ENCODE peak calls at places on chromosomes 12 and 14, in six cellular contexts. U, C, E, Y, I and N are unnamed samples.

GRCh38 chr12:85971800-85972199 is 97.7 kb downstream of the NTS start:
- DNase-seq in Y (no peak), I (peak; percentile 8), U (no peak), E (no peak), C (no peak), N (no peak)

GRCh38 chr14:24032727-24033418 is 18.9 kb upstream of the CARMIL3 start:
- DNase-seq in C (no peak), U (no peak), E (no peak), I (no peak), Y (no peak), N (no peak)

GRCh38 chr12:77190022-77190421 is 124.7 kb upstream of the E2F7 start:
- DNase-seq in U (no peak), I (no peak), E (no peak), C (no peak), Y (no peak), N (no peak)

GRCh38 chr12:111446044-111446581 is 40.4 kb downstream of the SH2B3 start:
- DNase-seq in U (peak; percentile 71), Y (no peak), C (peak; percentile 74), I (peak; percentile 97), E (peak; percentile 14), N (peak; percentile 75)

GRCh38 chr12:6363330-6364036 is 11.9 kb downstream of the SCNN1A start:
- DNase-seq in I (peak; percentile 75), Y (no peak), E (peak; percentile 95), U (peak; percentile 89), C (no peak), N (peak; percentile 91)

GRCh38 chr12:132310181-132311040 is 19.0 kb downstream of the GALNT9 start:
- DNase-seq in E (no peak), Y (no peak), U (no peak), C (no peak), I (no peak), N (peak; percentile 46)

GRCh38 chr12:101592448-101592847 is 2.3 kb upstream of the MYBPC1 start:
- DNase-seq in Y (no peak), U (no peak), I (no peak), E (no peak), C (no peak), N (no peak)

GRCh38 chr14:39956372-39956771 is 524.1 kb upstream of the FBXO33 start:
- DNase-seq in U (no peak), I (no peak), C (no peak), Y (no peak), E (no peak), N (no peak)

GRCh38 chr12:57430117-57430930 is 519 bp downstream of the R3HDM2 start:
- DNase-seq in U (no peak), Y (no peak), C (peak; percentile 83), E (no peak), I (peak; percentile 66), N (no peak)

GRCh38 chr12:17976202-17976601 is 113.8 kb downstream of the RERGL start:
- DNase-seq in E (no peak), I (peak; percentile 28), Y (no peak), U (no peak), C (no peak), N (no peak)

GRCh38 chr12:47817272-47818006 is 2.3 kb downstream of the HDAC7 start:
- DNase-seq in I (no peak), C (no peak), Y (no peak), U (no peak), E (no peak), N (peak; percentile 73)

GRCh38 chr12:44021471-44021971 is 185.6 kb downstream of the TMEM117 start:
- DNase-seq in C (no peak), E (no peak), Y (peak; percentile 40), I (no peak), U (no peak), N (no peak)

GRCh38 chr12:57152408-57153038 is 5.1 kb upstream of the LRP1-AS start:
- DNase-seq in U (no peak), E (no peak), C (no peak), I (no peak), Y (no peak), N (peak; percentile 89)

GRCh38 chr12:65306603-65307501 is 28.4 kb downstream of the MSRB3 start:
- DNase-seq in I (peak; percentile 83), E (peak; percentile 17), C (no peak), U (peak; percentile 48), Y (no peak), N (peak; percentile 93)

GRCh38 chr14:61566537-61567225 is 128.6 kb upstream of the HIF1A start:
- DNase-seq in U (no peak), C (no peak), E (no peak), Y (no peak), I (peak; percentile 38), N (no peak)

GRCh38 chr14:89912667-89913211 is 41.8 kb downstream of the EFCAB11 start:
- DNase-seq in I (peak; percentile 87), U (peak; percentile 10), C (no peak), Y (no peak), E (no peak), N (no peak)

GRCh38 chr14:63857467-63858030 is 4.7 kb downstream of the SYNE2 start:
- DNase-seq in I (no peak), C (no peak), U (no peak), E (no peak), Y (no peak), N (no peak)

GRCh38 chr14:60189923-60190840 is 25.0 kb upstream of the DHRS7 start:
- DNase-seq in U (no peak), Y (no peak), E (no peak), I (no peak), C (no peak), N (no peak)

GRCh38 chr12:50620050-50620974 is 115.5 kb downstream of the DIP2B start:
- DNase-seq in C (no peak), Y (no peak), I (no peak), U (no peak), E (no peak), N (no peak)

GRCh38 chr12:49397000-49397399 is 29.7 kb downstream of the SPATS2 start:
- DNase-seq in U (no peak), Y (no peak), C (no peak), E (no peak), I (no peak), N (no peak)

GRCh38 chr14:24297190-24297964 is 2.2 kb downstream of the DHRS1 start:
- DNase-seq in I (peak; percentile 40), E (peak; percentile 32), U (no peak), Y (no peak), C (no peak), N (no peak)

DNA sequence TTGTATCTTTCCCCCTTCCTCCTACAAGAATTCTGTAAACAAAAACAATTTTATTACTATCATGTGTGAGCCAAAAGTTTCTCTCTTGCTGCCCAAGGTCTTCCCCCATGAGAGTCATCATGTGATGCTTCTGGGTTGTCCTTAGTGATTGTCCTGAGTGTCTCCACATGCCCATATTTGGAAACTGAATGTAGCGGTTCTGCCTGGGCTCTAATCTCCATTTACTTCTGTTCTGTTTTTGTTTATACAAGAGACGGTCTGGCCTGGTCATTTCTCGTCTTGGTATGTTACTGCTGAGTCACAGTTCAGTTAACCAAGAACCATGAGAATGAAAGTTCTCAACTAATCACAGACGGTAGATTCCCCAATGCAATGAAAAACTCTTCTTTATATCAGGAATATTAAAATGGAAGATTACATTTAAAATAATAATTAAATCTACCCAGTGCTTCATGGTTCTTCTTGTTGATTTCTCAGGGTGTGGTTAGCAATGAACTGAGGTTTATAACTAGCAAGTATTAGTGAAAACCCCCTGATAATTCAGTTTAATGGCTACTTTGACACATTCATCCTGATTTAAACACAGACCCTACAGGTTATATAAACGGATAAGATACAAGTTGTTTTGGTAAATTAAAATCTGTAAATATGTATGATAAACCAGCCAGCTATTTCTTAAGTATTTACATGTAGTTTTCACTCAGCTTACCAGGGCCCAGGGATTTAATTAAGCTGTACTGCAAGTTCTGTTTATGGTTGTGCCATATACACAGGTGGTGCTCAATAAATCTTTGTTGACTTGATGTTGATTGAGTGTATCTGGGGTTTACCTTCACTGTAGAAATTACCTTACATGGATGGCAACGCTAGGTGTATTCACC is 81.1 kb downstream of the PELI2 start:
- DNase-seq in E (peak; percentile 72), I (peak; percentile 96), U (no peak), Y (peak; percentile 32), C (no peak), N (peak; percentile 85)
- TF ChIP-seq POLR2AphosphoS5 in E (no peak), I (no peak), U (peak; percentile 46), Y (no peak), C (no peak), N (peak; percentile 62)

GRCh38 chr12:1470051-1470450 is 124.3 kb downstream of the FBXL14 start:
- DNase-seq in U (no peak), I (peak; percentile 9), E (no peak), Y (no peak), C (no peak), N (no peak)

GRCh38 chr12:1465990-1466389 is 128.4 kb downstream of the FBXL14 start:
- DNase-seq in E (no peak), U (no peak), I (no peak), C (no peak), Y (no peak), N (no peak)

GRCh38 chr12:1464925-1465324 is 129.5 kb downstream of the FBXL14 start:
- DNase-seq in C (no peak), E (no peak), U (no peak), Y (no peak), I (no peak), N (no peak)

GRCh38 chr12:1469063-1469462 is 125.3 kb downstream of the FBXL14 start:
- DNase-seq in I (no peak), C (no peak), Y (no peak), U (no peak), E (no peak), N (no peak)

GRCh38 chr12:1466481-1467260 is 127.7 kb downstream of the FBXL14 start:
- DNase-seq in Y (no peak), U (no peak), I (no peak), E (no peak), C (no peak), N (no peak)
- H3K27ac ChIP-seq in Y (no peak overlapping the region), U (no peak overlapping the region), I (no peak overlapping the region), E (no peak overlapping the region), C (no peak overlapping the region), N (no peak overlapping the region)

DNA sequence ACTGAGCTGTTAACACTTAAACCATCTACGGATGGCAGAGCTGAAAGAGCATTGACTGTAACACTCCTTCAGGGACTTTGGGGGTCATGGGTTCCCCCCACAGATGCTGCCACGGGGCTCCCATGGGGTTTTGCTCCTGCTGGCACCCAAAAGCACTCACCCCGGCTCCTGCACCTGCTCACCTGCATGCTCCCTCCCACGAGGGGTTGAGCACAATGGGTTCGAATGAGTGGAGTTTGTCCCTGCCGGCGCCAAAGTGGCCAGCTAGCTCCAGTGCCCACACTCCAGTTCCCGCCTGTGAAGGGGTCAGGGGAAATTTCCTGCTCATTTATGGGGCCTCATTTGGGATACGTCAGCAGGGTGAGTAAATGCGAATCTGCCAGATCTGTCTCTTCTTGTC is 40.7 kb downstream of the TNFAIP2 start:
- DNase-seq in Y (no peak), I (no peak), C (no peak), U (no peak), E (no peak), N (no peak)
- TF ChIP-seq POLR2A in Y (no peak), I (no peak), C (no peak), U (no peak), E (no peak), N (no peak)

DNA sequence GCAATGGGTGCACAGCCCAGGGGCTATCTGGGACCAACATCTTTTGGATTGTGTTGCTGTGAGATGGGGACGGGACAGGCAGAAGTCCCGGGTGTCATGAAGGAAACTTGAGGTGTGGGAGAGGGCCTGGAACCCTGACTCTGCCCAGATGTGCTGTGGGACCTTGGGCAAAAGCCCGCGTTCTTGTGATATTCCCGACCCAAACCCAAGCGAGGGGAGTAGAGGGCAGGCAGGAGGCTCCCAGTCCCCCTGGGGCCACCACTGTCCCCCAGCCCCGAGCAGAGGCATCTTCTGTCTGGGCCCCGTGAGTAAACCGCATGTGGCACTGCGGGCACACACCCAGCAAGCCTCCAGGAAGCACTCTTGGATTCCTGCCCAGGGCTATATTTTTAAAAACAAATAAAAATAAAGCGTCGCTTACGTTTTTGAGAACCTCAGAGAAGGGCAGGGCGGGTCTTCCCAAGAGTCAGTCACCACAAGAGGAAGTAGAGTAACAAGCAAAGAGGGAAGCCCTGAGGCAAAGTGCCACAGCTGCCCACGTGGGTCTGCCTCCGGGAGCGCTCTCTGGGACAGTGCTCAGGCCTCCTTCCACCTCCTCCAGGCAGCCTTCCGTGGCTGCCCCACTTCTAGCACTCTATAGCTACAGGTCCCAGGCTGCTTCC is 39.5 kb downstream of the BEGAIN start:
- DNase-seq in Y (no peak), I (peak; percentile 34), C (no peak), E (no peak), U (peak; percentile 82), N (peak; percentile 81)
- TF ChIP-seq POLR2AphosphoS5 in Y (no peak), I (no peak), C (no peak), E (no peak), U (peak; percentile 6), N (no peak)